ENCODE peak calls at places on chromosomes 11 and 22, in four cellular contexts. K is dorsolateral prefrontal cortex, B is cardiac fibroblast, T is neural progenitor cell. G is an unnamed sample.

GRCh38 chr11:77089004-77089545 is 13.6 kb upstream of the OMP start:
- DNase-seq in K (no peak), B (no peak), T (no peak), G (no peak)

GRCh38 chr22:20526628-20527355 is 19.4 kb downstream of the MED15 start:
- DNase-seq in K (no peak), B (peak), T (no peak), G (peak)

GRCh38 chr22:44783581-44783980 is 31.2 kb downstream of the ARHGAP8 start:
- DNase-seq in K (no peak), B (no peak), T (no peak), G (no peak)

GRCh38 chr22:24982301-24983056 is 30.0 kb downstream of the KIAA1671 start:
- DNase-seq in K (no peak), B (no peak), T (no peak), G (no peak)

GRCh38 chr11:7524831-7525230 is 11.0 kb downstream of the PPFIBP2 start:
- DNase-seq in K (no peak), B (no peak), T (peak), G (no peak)

GRCh38 chr22:42365942-42366660 is 66.1 kb downstream of the NFAM1 start:
- DNase-seq in K (no peak), B (no peak), T (no peak), G (no peak)

GRCh38 chr11:92969293-92969633 is 188 bp upstream of the MTNR1B start:
- DNase-seq in K (no peak), B (no peak), T (no peak), G (no peak)

GRCh38 chr11:10298342-10298741 is 4.3 kb upstream of the SBF2 start:
- DNase-seq in K (no peak), B (peak), T (no peak), G (peak)

GRCh38 chr22:32281092-32281491 is 25.9 kb upstream of the SLC5A4 start:
- DNase-seq in K (no peak), B (peak), T (no peak), G (peak)

GRCh38 chr22:42338502-42338901 is 68.0 kb upstream of the TCF20 start:
- DNase-seq in K (peak), B (no peak), T (no peak), G (no peak)

GRCh38 chr11:11519184-11519583 is 102.6 kb downstream of the GALNT18 start:
- DNase-seq in K (no peak), B (no peak), T (peak), G (no peak)

GRCh38 chr11:118214210-118214914 is 10.4 kb downstream of the JAML start:
- DNase-seq in K (no peak), B (no peak), T (no peak), G (no peak)

GRCh38 chr11:2301631-2302272 is at the start of the genes C11orf21 and TSPAN32:
- DNase-seq in K (no peak), B (no peak), T (no peak), G (no peak)

GRCh38 chr22:26054846-26055245 is 114.4 kb upstream of the SEZ6L start:
- DNase-seq in K (no peak), B (no peak), T (peak), G (no peak)

GRCh38 chr22:27546157-27546556 is 255.4 kb downstream of the MN1 start:
- DNase-seq in K (no peak), B (no peak), T (no peak), G (no peak)

GRCh38 chr22:33657670-33658069 is 262.6 kb downstream of the LARGE1 start:
- DNase-seq in K (no peak), B (no peak), T (no peak), G (no peak)

GRCh38 chr11:79919340-79919739 is 478.5 kb upstream of the TENM4 start:
- DNase-seq in K (no peak), B (no peak), T (no peak), G (no peak)

GRCh38 chr11:112300094-112300786 is 39.6 kb upstream of the PLET1 start:
- DNase-seq in K (peak), B (no peak), T (no peak), G (no peak)

GRCh38 chr11:110121204-110121603 is 28.0 kb downstream of the ZC3H12C start:
- DNase-seq in K (no peak), B (peak), T (no peak), G (peak)

GRCh38 chr11:61683961-61684869 is 4.0 kb downstream of the DAGLA start:
- DNase-seq in K (no peak), B (no peak), T (no peak), G (no peak)

GRCh38 chr11:1752907-1753425 is 2.6 kb upstream of the IFITM10 start:
- DNase-seq in K (peak), B (no peak), T (peak), G (no peak)

GRCh38 chr11:19642759-19643158 is 69.9 kb upstream of the NAV2 start:
- DNase-seq in K (no peak), B (no peak), T (no peak), G (no peak)

GRCh38 chr22:42368379-42369249 is 63.6 kb downstream of the NFAM1 start:
- DNase-seq in K (peak), B (no peak), T (peak), G (no peak)

GRCh38 chr22:43081968-43082367 is 7.2 kb downstream of the TTLL1 start:
- DNase-seq in K (no peak), B (peak), T (no peak), G (no peak)

GRCh38 chr22:33909075-33909458 is 11.2 kb downstream of the LARGE1 start:
- DNase-seq in K (no peak), B (peak), T (no peak), G (no peak)

GRCh38 chr11:42054351-42054750 is 594.9 kb upstream of the LRRC4C start:
- DNase-seq in K (no peak), B (peak), T (no peak), G (no peak)

GRCh38 chr11:125287467-125288232 is 123.1 kb downstream of the PKNOX2 start:
- DNase-seq in K (no peak), B (peak), T (peak), G (no peak)

GRCh38 chr11:60925685-60926267 is 1.5 kb downstream of the TMEM132A start:
- DNase-seq in K (no peak), B (peak), T (no peak), G (peak)

GRCh38 chr11:66479741-66480115 is 506 bp upstream of the DPP3 start:
- DNase-seq in K (no peak), B (no peak), T (no peak), G (peak)

GRCh38 chr11:75582935-75583709 is 21.1 kb downstream of the SERPINH1 start:
- DNase-seq in K (peak), B (peak), T (peak), G (no peak)

GRCh38 chr11:1270476-1270875 is 39.0 kb downstream of the TOLLIP start:
- DNase-seq in K (no peak), B (no peak), T (no peak), G (no peak)

GRCh38 chr11:75223954-75224643 is 16.5 kb upstream of the TPBGL start:
- DNase-seq in K (no peak), B (no peak), T (no peak), G (no peak)

GRCh38 chr11:121741954-121742361 is 289.2 kb upstream of the SORL1-AS1 start:
- DNase-seq in K (peak), B (peak), T (no peak), G (no peak)

GRCh38 chr11:100673063-100673462 is 14.0 kb upstream of the ARHGAP42 start:
- DNase-seq in K (no peak), B (no peak), T (no peak), G (no peak)

GRCh38 chr11:100574894-100575769 is 112.0 kb upstream of the ARHGAP42 start:
- DNase-seq in K (no peak), B (peak), T (no peak), G (peak)

GRCh38 chr22:27719033-27719341 is 82.6 kb downstream of the MN1 start:
- DNase-seq in K (no peak), B (no peak), T (no peak), G (peak)

GRCh38 chr22:24554316-24555159 is at the start of gene GUCD1:
- DNase-seq in K (peak), B (peak), T (peak), G (peak)

DNA sequence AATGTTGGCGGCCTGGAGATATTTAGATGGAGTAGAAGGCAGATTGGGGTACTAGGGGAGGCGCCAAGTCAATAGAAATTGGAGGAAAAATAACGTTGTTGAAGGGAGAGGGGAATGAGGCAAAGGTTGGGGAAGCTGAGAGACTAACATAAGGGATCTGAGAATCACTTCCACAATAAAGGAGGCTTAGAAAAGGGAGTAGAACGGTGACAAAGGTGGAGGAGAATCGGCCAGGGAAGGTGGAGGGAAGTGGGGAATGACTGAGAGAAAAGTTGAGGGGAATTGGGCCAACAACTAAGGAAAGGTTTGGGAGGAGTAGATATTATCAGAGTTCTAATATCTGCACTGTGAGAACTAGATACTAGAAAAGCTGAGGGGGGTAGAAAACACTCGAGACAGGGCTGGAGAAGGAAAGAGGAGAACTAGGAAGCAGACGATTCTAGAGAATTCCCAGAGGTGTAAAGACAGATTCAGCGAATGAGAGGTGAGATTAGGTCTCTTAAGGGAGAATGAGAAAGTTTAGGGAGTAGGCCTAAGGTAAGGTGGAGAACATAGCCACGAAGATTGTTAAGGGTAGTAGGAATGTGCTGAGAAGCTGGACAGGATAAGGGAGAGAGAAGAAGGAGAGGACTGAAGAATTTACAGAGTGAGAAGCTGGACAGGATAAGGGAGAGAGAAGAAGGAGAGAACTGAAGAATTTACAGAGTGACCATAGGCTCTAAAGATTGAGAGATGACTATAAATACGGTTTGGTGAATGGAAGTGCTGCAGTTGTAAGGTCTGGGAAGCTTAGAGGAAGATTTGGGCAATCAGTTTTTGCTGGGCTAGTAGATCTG is 759 bp downstream of the PPME1 start:
- DNase-seq in K (no peak), B (peak), T (no peak), G (peak)
- H3K4me3 ChIP-seq in K (peak), B (peak), T (peak), G (peak)

GRCh38 chr22:29885610-29886009 is 2.6 kb downstream of the MTMR3 start:
- DNase-seq in K (no peak), B (no peak), T (no peak), G (peak)
- TF ChIP-seq CTCF in K (no peak), B (no peak), T (no peak), G (no peak)

GRCh38 chr11:16097543-16097942 is 258.8 kb downstream of the SOX6 start:
- DNase-seq in K (no peak), B (no peak), T (peak), G (peak)

GRCh38 chr11:16091862-16092261 is 264.5 kb downstream of the SOX6 start:
- DNase-seq in K (no peak), B (peak), T (no peak), G (peak)

GRCh38 chr11:16095756-16096155 is 260.6 kb downstream of the SOX6 start:
- DNase-seq in K (no peak), B (no peak), T (no peak), G (no peak)

GRCh38 chr11:16096336-16096735 is 260.0 kb downstream of the SOX6 start:
- DNase-seq in K (no peak), B (peak), T (no peak), G (peak)

GRCh38 chr11:16093889-16094653 is 262.3 kb downstream of the SOX6 start:
- DNase-seq in K (no peak), B (no peak), T (no peak), G (no peak)
- H3K4me3 ChIP-seq in K (no peak), B (no peak), T (no peak), G (no peak)

GRCh38 chr11:46296520-46297448 is 19.3 kb downstream of the CREB3L1 start:
- DNase-seq in K (no peak), B (peak), T (peak), G (no peak)
- TF ChIP-seq CTCF in K (peak), B (peak), T (peak), G (peak)

DNA sequence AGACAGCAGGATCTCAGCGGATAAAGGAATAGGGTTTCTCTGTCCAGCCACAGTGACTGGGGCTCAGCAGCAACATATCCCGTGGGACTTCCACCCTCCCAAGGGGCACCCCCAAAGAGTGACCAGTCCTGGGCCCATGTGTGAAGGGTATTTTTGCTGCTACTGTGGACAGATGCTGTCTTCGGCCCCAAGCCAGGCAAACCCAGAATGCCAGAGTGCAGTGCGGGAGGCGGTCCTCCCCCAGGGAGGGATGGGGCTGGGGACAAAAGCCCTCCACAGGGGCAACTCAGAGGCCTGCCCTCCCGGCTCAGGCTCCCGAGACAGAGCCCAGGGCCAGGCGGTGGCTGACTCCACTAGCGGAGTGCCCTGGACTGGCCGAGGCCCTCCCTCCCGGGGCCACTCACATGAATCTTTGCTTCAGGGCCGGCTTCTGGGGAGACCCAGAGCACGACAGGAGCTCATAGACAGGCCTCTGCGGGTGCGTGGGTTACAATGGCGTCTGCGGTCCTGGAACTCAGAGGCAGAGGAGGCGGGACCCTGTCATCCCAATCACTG is 34.7 kb upstream of the WNT7B start:
- DNase-seq in K (peak), B (no peak), T (no peak), G (no peak)
- H3K4me3 ChIP-seq in K (no peak), B (no peak), T (no peak), G (no peak)